ENCODE peak calls at places on chromosomes 6 and 20, in five cellular contexts. H is A549, L is amniotic stem cell, A is caudate nucleus, S is HCEC 1CT. X is an unnamed sample.

GRCh38 chr20:2387180-2387577 is 6.5 kb downstream of the TGM6 start:
- DNase-seq in L (no peak), A (no peak), H (peak; percentile 46), S (no peak), X (peak; percentile 73)

GRCh38 chr20:47051936-47052566 is 157.4 kb downstream of the EYA2 start:
- DNase-seq in H (no peak), S (no peak), A (no peak), L (no peak), X (no peak)

GRCh38 chr20:5095931-5096330 is 23.8 kb downstream of the PCNA start:
- DNase-seq in A (no peak), S (no peak), L (no peak), H (no peak), X (no peak)

GRCh38 chr6:168206681-168207274 is 112.8 kb downstream of the DACT2 start:
- DNase-seq in H (no peak), S (no peak), L (no peak), A (peak; percentile 11), X (no peak)

GRCh38 chr6:107809966-107810365 is 14.1 kb downstream of the SCML4 start:
- DNase-seq in L (no peak), A (no peak), S (no peak), H (no peak), X (no peak)

GRCh38 chr20:49489688-49490087 is 7.2 kb upstream of the KCNB1 start:
- DNase-seq in A (no peak), L (no peak), H (no peak), S (no peak), X (no peak)

GRCh38 chr6:144278659-144279314 is 6.3 kb upstream of the UTRN start:
- DNase-seq in A (no peak), S (no peak), L (no peak), H (no peak), X (no peak)

GRCh38 chr20:11676618-11677289 is 240.9 kb upstream of the BTBD3 start:
- DNase-seq in H (peak; percentile 68), A (peak; percentile 25), L (peak; percentile 3), S (peak; percentile 51), X (peak; percentile 69)

GRCh38 chr6:88499436-88499835 is 333.3 kb upstream of the CNR1 start:
- DNase-seq in H (no peak), A (no peak), S (peak; percentile 62), L (no peak), X (no peak)

GRCh38 chr6:137806914-137807682 is 60.0 kb upstream of the TNFAIP3 start:
- DNase-seq in A (no peak), H (no peak), L (no peak), S (no peak), X (no peak)

GRCh38 chr6:84062519-84063154 is 29.1 kb downstream of the MRAP2 start:
- DNase-seq in L (no peak), A (no peak), S (no peak), H (no peak), X (no peak)

GRCh38 chr20:45064812-45065211 is 36.1 kb downstream of the KCNS1 start:
- DNase-seq in A (no peak), S (no peak), H (no peak), L (no peak), X (no peak)

X was measured in SJCRH30.